ENCODE peak calls at places on chromosomes 2 and 18, in ten cellular contexts. G is posterior cingulate gyrus; L is Ammon's horn; R is adrenal gland; F is HT-29; U is glutamatergic neuron; P is spleen; O is EH; Q is activated T-cell treated with anti-CD3 and anti-CD28 coated beads, Interleukin-2, amount 50 U/mL, for 48 hours; V is OCI-M1. I is an unnamed sample.

GRCh38 chr2:175854149-175854548 is 147.9 kb downstream of the LNPK start:
- DNase-seq in Q (no peak), P (no peak), L (no peak), R (no peak), V (peak), O (no peak), F (no peak), U (no peak), G (no peak), I (no peak)

GRCh38 chr2:149972039-149972438 is 384.5 kb upstream of the MMADHC start:
- DNase-seq in R (no peak), F (no peak), Q (no peak), V (no peak), L (peak), O (peak), G (no peak), P (no peak), U (no peak), I (no peak)

GRCh38 chr2:225041210-225041870 is 928 bp downstream of the DOCK10 start:
- DNase-seq in V (no peak), O (peak), Q (peak), P (peak), F (no peak), U (peak), R (peak), G (no peak), L (peak), I (peak)

GRCh38 chr18:52131845-52132244 is 208.2 kb upstream of the DCC start:
- DNase-seq in F (no peak), Q (no peak), G (no peak), L (no peak), U (no peak), O (no peak), P (no peak), V (no peak), R (no peak), I (no peak)

GRCh38 chr2:199452200-199452990 is 5.3 kb downstream of the SATB2 start:
- DNase-seq in Q (no peak), F (no peak), G (no peak), O (peak), R (no peak), P (no peak), L (no peak), U (no peak), V (peak), I (no peak)

GRCh38 chr2:30730736-30731135 is 76.5 kb downstream of the CAPN13 start:
- DNase-seq in U (no peak), P (peak), G (no peak), V (no peak), Q (no peak), L (no peak), O (no peak), R (peak), F (no peak), I (no peak)

GRCh38 chr2:63545023-63545422 is 43.3 kb downstream of the WDPCP start:
- DNase-seq in V (no peak), F (no peak), O (no peak), L (no peak), Q (no peak), U (no peak), G (no peak), P (no peak), R (no peak), I (no peak)

GRCh38 chr2:236626391-236627150 is 56.9 kb downstream of the ACKR3 start:
- DNase-seq in L (peak), Q (no peak), R (no peak), P (peak), V (no peak), G (no peak), O (no peak), U (no peak), F (no peak), I (no peak)

GRCh38 chr2:46674451-46674850 is 195.1 kb downstream of the TMEM247 start:
- DNase-seq in P (no peak), L (no peak), G (no peak), F (no peak), Q (no peak), O (peak), R (no peak), V (no peak), U (no peak), I (no peak)

GRCh38 chr2:12821656-12822055 is 104.9 kb downstream of the TRIB2 start:
- DNase-seq in F (no peak), U (no peak), O (no peak), V (no peak), R (no peak), Q (peak), G (no peak), P (no peak), L (no peak), I (no peak)

GRCh38 chr2:143375376-143375880 is 246.2 kb downstream of the ARHGAP15 start:
- DNase-seq in P (no peak), R (no peak), U (no peak), Q (no peak), F (no peak), O (no peak), G (no peak), L (no peak), V (no peak), I (no peak)

GRCh38 chr2:103361712-103362111 is 599.9 kb downstream of the TMEM182 start:
- DNase-seq in P (no peak), U (no peak), F (no peak), L (no peak), O (no peak), G (no peak), R (no peak), V (no peak), Q (no peak), I (no peak)

GRCh38 chr2:84214455-84214854 is 244.6 kb downstream of the SUCLG1 start:
- DNase-seq in F (no peak), G (no peak), R (no peak), P (no peak), O (no peak), V (no peak), Q (no peak), U (no peak), L (no peak), I (no peak)

GRCh38 chr2:61111708-61112107 is 46.0 kb downstream of the SANBR start:
- DNase-seq in U (no peak), Q (no peak), V (no peak), F (no peak), O (no peak), G (no peak), L (no peak), P (no peak), R (no peak), I (no peak)

GRCh38 chr2:174340400-174341300 is 5.9 kb downstream of the SP9 start:
- DNase-seq in O (no peak), Q (peak), G (no peak), L (no peak), R (no peak), U (peak), F (no peak), V (no peak), P (peak), I (no peak)

GRCh38 chr2:100399714-100400113 is 17.8 kb downstream of the CHST10 start:
- DNase-seq in G (no peak), R (no peak), O (no peak), F (no peak), L (no peak), V (no peak), P (no peak), Q (no peak), U (no peak), I (no peak)

GRCh38 chr2:88296209-88296608 is 126.1 kb downstream of the THNSL2 start:
- DNase-seq in V (no peak), U (no peak), G (no peak), P (no peak), L (no peak), F (no peak), O (no peak), R (no peak), Q (no peak), I (no peak)

GRCh38 chr2:28768422-28768821 is 16.8 kb downstream of the PPP1CB start:
- DNase-seq in V (no peak), F (no peak), L (no peak), O (no peak), R (no peak), Q (no peak), U (no peak), P (no peak), G (no peak), I (no peak)

GRCh38 chr2:133667085-133667484 is 98.8 kb upstream of the NCKAP5 start:
- DNase-seq in L (no peak), R (no peak), O (peak), V (no peak), G (no peak), P (no peak), F (no peak), U (no peak), Q (no peak), I (no peak)

GRCh38 chr2:208363485-208363884 is 43.1 kb upstream of the PTH2R start:
- DNase-seq in G (no peak), F (peak), Q (no peak), U (no peak), L (no peak), R (no peak), V (peak), P (no peak), O (peak), I (no peak)

GRCh38 chr2:171902840-171903420 is 8.9 kb upstream of the SLC25A12 start:
- DNase-seq in V (no peak), P (no peak), Q (no peak), U (no peak), L (no peak), F (no peak), R (no peak), O (no peak), G (no peak), I (no peak)

GRCh38 chr18:52237551-52237950 is 102.4 kb upstream of the DCC start:
- DNase-seq in G (no peak), U (no peak), O (no peak), R (no peak), Q (no peak), V (no peak), F (no peak), P (no peak), L (no peak), I (no peak)

GRCh38 chr2:85066874-85067351 is 66.3 kb upstream of the TCF7L1 start:
- DNase-seq in G (no peak), F (peak), V (peak), R (peak), Q (peak), U (peak), P (no peak), L (peak), O (peak), I (peak)

GRCh38 chr18:78831603-78832002 is 148.0 kb upstream of the SALL3 start:
- DNase-seq in F (no peak), L (no peak), U (no peak), Q (no peak), R (no peak), O (no peak), P (no peak), V (no peak), G (no peak), I (no peak)

GRCh38 chr2:205680067-205680466 is 2.2 kb upstream of the NRP2 start:
- DNase-seq in G (no peak), L (no peak), R (peak), U (peak), V (peak), O (peak), F (peak), P (no peak), Q (peak), I (no peak)

GRCh38 chr18:23243178-23243577 is 107.9 kb downstream of the CABLES1 start:
- DNase-seq in O (no peak), P (no peak), G (no peak), V (peak), U (no peak), F (no peak), L (no peak), Q (no peak), R (no peak), I (peak)

GRCh38 chr2:120984046-120984445 is 248.4 kb downstream of the GLI2 start:
- DNase-seq in R (no peak), V (no peak), O (no peak), Q (no peak), P (peak), F (no peak), G (no peak), L (no peak), U (peak), I (no peak)

GRCh38 chr2:82795446-82795845 is 1663.6 kb downstream of the SUCLG1 start:
- DNase-seq in L (no peak), O (peak), R (no peak), V (no peak), F (peak), Q (no peak), P (no peak), G (no peak), U (no peak), I (no peak)

GRCh38 chr2:231642631-231643493 is 50.2 kb downstream of the TEX44 start:
- DNase-seq in U (no peak), P (peak), G (no peak), F (peak), L (peak), Q (peak), V (peak), R (peak), O (peak), I (peak)

GRCh38 chr2:45651415-45652089 is at the start of gene PRKCE:
- DNase-seq in V (no peak), Q (peak), L (peak), P (peak), U (peak), F (peak), G (peak), O (no peak), R (peak), I (no peak)

GRCh38 chr2:96400049-96401000 is 64.8 kb downstream of the NCAPH start:
- DNase-seq in U (no peak), R (no peak), F (no peak), V (no peak), P (no peak), G (no peak), Q (no peak), L (no peak), O (no peak), I (no peak)

GRCh38 chr18:44715245-44715644 is 34.6 kb downstream of the SETBP1 start:
- DNase-seq in Q (no peak), F (no peak), V (no peak), O (peak), R (no peak), G (no peak), L (no peak), P (no peak), U (no peak), I (no peak)

GRCh38 chr18:3584897-3585460 is 135.0 kb downstream of the TGIF1 start:
- DNase-seq in U (no peak), O (no peak), L (no peak), V (peak), G (no peak), P (no peak), Q (no peak), F (no peak), R (no peak), I (no peak)

GRCh38 chr2:169468841-169469240 is 10.5 kb upstream of the BBS5 start:
- DNase-seq in L (no peak), G (no peak), V (no peak), U (no peak), P (no peak), F (no peak), R (no peak), Q (no peak), O (no peak), I (no peak)

GRCh38 chr2:178066890-178067669 is 5.5 kb downstream of the PDE11A start:
- DNase-seq in F (no peak), G (no peak), Q (no peak), P (no peak), V (no peak), L (no peak), O (peak), R (no peak), U (no peak), I (no peak)

GRCh38 chr2:172437419-172438063 is 10.2 kb downstream of the ITGA6 start:
- DNase-seq in F (no peak), R (no peak), U (no peak), Q (peak), V (no peak), G (no peak), L (peak), O (no peak), P (no peak), I (no peak)

GRCh38 chr2:225192869-225193268 is 150.6 kb upstream of the DOCK10 start:
- DNase-seq in F (no peak), G (no peak), V (no peak), Q (no peak), R (no peak), L (no peak), P (no peak), U (no peak), O (peak), I (no peak)